ENCODE peak calls at places on chromosomes 6 and 20, in eight cellular contexts. C, X, L, T, M, G, N and D are unnamed samples.

GRCh38 chr6:96142142-96142541 is 126.4 kb downstream of the FUT9 start:
- DNase-seq in T (no peak), M (no peak), N (no peak), X (no peak), G (no peak), L (no peak), C (no peak), D (no peak)

GRCh38 chr6:123338394-123338793 is 298.4 kb downstream of the TRDN start:
- DNase-seq in G (no peak), L (no peak), C (no peak), N (no peak), X (no peak), T (no peak), M (no peak), D (no peak)

GRCh38 chr20:18273738-18274137 is 14.6 kb upstream of the ZNF133 start:
- DNase-seq in T (no peak), M (no peak), G (no peak), L (no peak), X (no peak), C (no peak), N (no peak), D (no peak)

GRCh38 chr6:47822856-47823554 is 41.2 kb downstream of the OPN5 start:
- DNase-seq in L (no peak), M (no peak), T (no peak), C (peak; percentile 6), G (no peak), N (no peak), X (no peak), D (no peak)

GRCh38 chr6:38943964-38944363 is 104.6 kb upstream of the GLP1R start:
- DNase-seq in X (no peak), L (no peak), T (no peak), G (no peak), C (no peak), M (no peak), N (no peak), D (no peak)

GRCh38 chr6:63677282-63677681 is 41.7 kb downstream of the PHF3 start:
- DNase-seq in T (peak; percentile 26), G (no peak), X (no peak), L (no peak), N (no peak), C (no peak), M (no peak), D (no peak)

GRCh38 chr6:40882321-40882720 is 156.7 kb downstream of the UNC5CL start:
- DNase-seq in L (no peak), X (no peak), C (no peak), G (no peak), M (no peak), T (no peak), N (peak; percentile 61), D (no peak)

GRCh38 chr6:40377173-40377806 is 209.9 kb downstream of the LRFN2 start:
- DNase-seq in X (no peak), C (no peak), T (no peak), L (no peak), N (no peak), G (no peak), M (no peak), D (no peak)

GRCh38 chr6:151118453-151119123 is 121.2 kb upstream of the AKAP12 start:
- DNase-seq in L (no peak), T (no peak), C (no peak), M (no peak), G (no peak), N (no peak), X (no peak), D (no peak)

GRCh38 chr20:35621560-35621946 is 5.9 kb downstream of the SPAG4 start:
- DNase-seq in G (no peak), X (no peak), N (no peak), M (no peak), C (no peak), T (no peak), L (no peak), D (no peak)
- TF ChIP-seq CTCF in G (no peak), X (no peak), N (peak; percentile 15), M (no peak), C (peak; percentile 11), T (peak; percentile 12), L (peak; percentile 22), D (no peak)

DNA sequence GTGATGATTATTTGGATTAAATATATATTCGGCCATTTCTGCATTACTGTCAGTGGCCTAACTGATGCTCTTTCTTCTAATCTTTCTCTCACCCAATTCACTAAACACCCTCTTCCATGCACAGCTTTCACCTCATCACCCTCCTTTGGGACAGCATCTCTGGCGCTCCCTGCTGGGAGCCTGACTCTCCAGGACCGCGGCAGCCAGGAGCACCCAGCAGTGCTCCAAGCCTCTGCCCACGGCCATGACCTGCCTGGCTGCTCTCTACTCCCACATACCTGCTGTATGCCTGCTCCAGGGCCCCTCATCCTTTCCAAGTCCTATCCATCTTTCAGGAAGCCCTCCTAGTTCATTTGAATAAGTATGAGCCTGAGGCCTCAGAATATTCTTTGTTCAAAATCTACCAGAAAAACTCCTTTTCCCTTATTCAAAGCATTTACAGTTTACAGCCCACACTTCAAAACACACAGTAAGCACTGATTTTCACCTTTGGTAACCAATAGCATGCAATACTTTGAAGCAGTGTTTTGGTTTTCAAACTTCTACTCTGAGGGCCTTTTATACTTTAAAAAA is 15.2 kb downstream of the CTCFL start:
- DNase-seq in M (no peak), T (peak; percentile 14), C (no peak), N (peak; percentile 48), L (no peak), X (no peak), G (no peak), D (no peak)
- TF ChIP-seq CTCF in M (peak; percentile 20), T (peak; percentile 56), C (peak; percentile 52), N (peak; percentile 27), L (peak; percentile 47), X (peak; percentile 11), G (no peak), D (peak; percentile 49)

DNA sequence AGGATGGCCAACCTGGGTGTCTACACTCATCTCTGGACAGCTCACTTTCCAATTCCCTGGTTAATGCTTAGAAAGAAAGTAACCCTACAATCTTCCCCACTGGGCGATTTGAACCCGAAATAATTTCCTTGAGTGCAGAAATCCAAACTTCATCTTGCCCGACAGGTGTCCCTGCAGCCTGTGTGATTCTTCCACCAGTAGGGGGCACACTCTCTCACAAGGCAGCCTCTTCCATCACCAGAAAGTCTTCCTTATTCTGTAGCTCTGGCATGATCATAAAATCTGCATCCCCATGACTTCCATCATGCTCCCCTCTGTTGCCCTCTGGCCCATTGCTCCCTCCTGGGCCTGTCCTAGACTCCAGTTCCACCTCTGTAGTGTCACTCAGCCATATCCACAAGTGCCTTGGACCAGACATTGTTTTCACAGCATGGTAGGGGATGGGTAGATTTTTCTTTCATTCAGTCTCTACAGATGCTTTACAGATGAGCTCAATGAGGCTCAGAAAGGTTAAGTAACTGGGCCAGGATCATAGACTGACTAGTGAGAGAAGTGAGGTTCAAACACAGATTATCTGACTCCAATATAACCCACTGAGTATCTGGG is 170.4 kb upstream of the SPTLC3 start:
- DNase-seq in C (no peak), L (no peak), X (no peak), N (no peak), T (no peak), G (no peak), M (no peak), D (no peak)
- TF ChIP-seq CTCF in C (no peak), L (peak; percentile 40), X (peak; percentile 6), N (no peak), T (no peak), G (no peak), M (peak; percentile 21), D (peak; percentile 50)

GRCh38 chr6:6003334-6004146 is 3.2 kb downstream of the NRN1 start:
- DNase-seq in M (peak; percentile 63), C (peak; percentile 22), T (no peak), L (peak; percentile 31), G (no peak), N (peak; percentile 62), X (peak; percentile 81), D (peak; percentile 37)

GRCh38 chr6:6002005-6002808 is 4.5 kb downstream of the NRN1 start:
- DNase-seq in N (peak; percentile 45), L (peak; percentile 20), M (no peak), X (no peak), G (no peak), T (no peak), C (no peak), D (peak; percentile 36)

GRCh38 chr6:6002809-6003333 is 3.9 kb downstream of the NRN1 start:
- DNase-seq in X (no peak), L (no peak), G (no peak), T (no peak), M (no peak), C (no peak), N (peak; percentile 10), D (no peak)

GRCh38 chr6:6005467-6006427 is 978 bp downstream of the NRN1 start:
- DNase-seq in N (no peak), C (no peak), T (no peak), G (no peak), L (peak; percentile 7), X (no peak), M (no peak), D (peak; percentile 39)

DNA sequence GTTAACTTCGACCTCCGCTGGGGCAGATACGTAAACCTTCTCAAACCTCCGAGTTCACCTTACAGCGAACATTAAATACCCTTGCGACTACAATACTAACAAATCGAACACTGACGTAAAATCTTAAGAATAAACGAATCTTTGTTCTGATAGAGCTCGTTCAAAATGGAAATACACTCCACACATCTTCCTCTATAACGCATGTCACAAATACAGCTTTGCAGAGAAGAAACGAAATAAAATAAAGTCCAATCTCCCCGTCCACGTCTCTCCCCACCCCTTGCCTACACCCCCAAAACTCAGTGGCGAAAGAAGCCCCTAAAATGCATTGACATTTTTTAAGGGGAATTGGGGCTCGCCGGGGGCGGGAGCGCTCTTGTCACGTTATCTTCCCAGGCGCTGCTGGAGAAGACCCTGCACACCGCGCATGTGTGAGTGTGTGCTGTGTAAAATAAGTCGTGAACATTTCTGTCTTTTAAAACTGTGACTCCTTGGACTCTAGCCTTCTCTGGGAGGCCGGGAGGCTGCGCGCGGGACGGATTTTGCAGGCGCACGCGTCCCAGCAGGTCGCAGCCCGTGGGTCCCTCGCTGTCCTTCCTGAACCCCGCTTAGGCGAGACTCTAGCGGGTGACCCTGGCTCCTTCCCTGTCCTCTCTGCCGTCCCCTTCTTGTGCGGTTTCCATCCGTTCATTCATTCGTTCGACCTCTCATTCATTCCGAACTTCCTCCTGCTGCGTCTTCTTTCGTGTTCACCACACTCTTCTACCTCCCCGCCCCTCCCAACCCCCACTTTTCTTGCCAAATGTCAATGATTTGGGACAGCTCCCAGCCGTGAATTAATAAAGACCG is 2.4 kb downstream of the NRN1 start:
- DNase-seq in N (peak; percentile 33), L (peak; percentile 19), T (peak; percentile 8), C (peak; percentile 44), X (no peak), M (no peak), G (no peak), D (peak; percentile 31)
- TF ChIP-seq CTCF in N (no peak), L (no peak), T (no peak), C (no peak), X (no peak), M (no peak), G (no peak), D (no peak)